ENCODE peak calls at places on chromosomes 5 and 9, in six cellular contexts. R, S, G, F, H and D are unnamed samples.

GRCh38 chr9:93308158-93308602 is 124.2 kb downstream of the WNK2 start:
- DNase-seq in R (no peak), S (peak), G (no peak), F (no peak), H (no peak), D (no peak)

GRCh38 chr5:6419340-6419852 is 29.3 kb upstream of the UBE2QL1 start:
- DNase-seq in R (peak), S (no peak), G (peak), F (no peak), H (no peak), D (peak)

GRCh38 chr5:16617272-16617973 is 626 bp upstream of the RETREG1 start:
- DNase-seq in R (no peak), S (no peak), G (peak), F (peak), H (peak), D (no peak)

GRCh38 chr5:126192226-126192625 is 231.0 kb upstream of the GRAMD2B start:
- DNase-seq in R (peak), S (no peak), G (no peak), F (no peak), H (no peak), D (no peak)

GRCh38 chr5:75281716-75282465 is 45.2 kb upstream of the ANKRD31 start:
- DNase-seq in R (peak), S (no peak), G (no peak), F (no peak), H (no peak), D (peak)

GRCh38 chr9:74821636-74822035 is 66.1 kb downstream of the TRPM6 start:
- DNase-seq in R (no peak), S (no peak), G (no peak), F (no peak), H (no peak), D (no peak)

GRCh38 chr5:154523104-154523503 is 45.1 kb upstream of the HAND1 start:
- DNase-seq in R (no peak), S (no peak), G (no peak), F (no peak), H (no peak), D (no peak)

GRCh38 chr9:94973491-94973941 is 247.0 kb downstream of the AOPEP start:
- DNase-seq in R (peak), S (no peak), G (no peak), F (no peak), H (no peak), D (no peak)

GRCh38 chr9:132622144-132622543 is 39.7 kb downstream of the BARHL1 start:
- DNase-seq in R (peak), S (no peak), G (no peak), F (no peak), H (no peak), D (peak)

GRCh38 chr9:121885345-121885901 is 207.7 kb downstream of the TTLL11 start:
- DNase-seq in R (peak), S (no peak), G (no peak), F (no peak), H (no peak), D (peak)

GRCh38 chr5:141869514-141869913 is 8.7 kb downstream of the PCDH1 start:
- DNase-seq in R (no peak), S (no peak), G (no peak), F (peak), H (no peak), D (no peak)

GRCh38 chr5:435961-436640 is 6.9 kb upstream of the EXOC3 start:
- DNase-seq in R (no peak), S (no peak), G (no peak), F (no peak), H (no peak), D (no peak)
- TF ChIP-seq CTCF in R (peak), S (peak), G (no peak), F (no peak), H (no peak), D (peak)

GRCh38 chr5:156475831-156476551 is 149.0 kb downstream of the SGCD start:
- DNase-seq in R (peak), S (no peak), G (peak), F (peak), H (no peak), D (peak)
- TF ChIP-seq CTCF in R (no peak), S (peak), G (no peak), F (no peak), H (no peak), D (no peak)

GRCh38 chr5:135745897-135746500 is 88.5 kb upstream of the SLC25A48 start:
- DNase-seq in R (no peak), S (peak), G (no peak), F (no peak), H (no peak), D (no peak)

GRCh38 chr5:135747824-135748223 is 86.6 kb upstream of the SLC25A48 start:
- DNase-seq in R (no peak), S (peak), G (no peak), F (no peak), H (no peak), D (no peak)

GRCh38 chr5:135753990-135754389 is 80.5 kb upstream of the SLC25A48 start:
- DNase-seq in R (no peak), S (peak), G (no peak), F (no peak), H (no peak), D (no peak)

DNA sequence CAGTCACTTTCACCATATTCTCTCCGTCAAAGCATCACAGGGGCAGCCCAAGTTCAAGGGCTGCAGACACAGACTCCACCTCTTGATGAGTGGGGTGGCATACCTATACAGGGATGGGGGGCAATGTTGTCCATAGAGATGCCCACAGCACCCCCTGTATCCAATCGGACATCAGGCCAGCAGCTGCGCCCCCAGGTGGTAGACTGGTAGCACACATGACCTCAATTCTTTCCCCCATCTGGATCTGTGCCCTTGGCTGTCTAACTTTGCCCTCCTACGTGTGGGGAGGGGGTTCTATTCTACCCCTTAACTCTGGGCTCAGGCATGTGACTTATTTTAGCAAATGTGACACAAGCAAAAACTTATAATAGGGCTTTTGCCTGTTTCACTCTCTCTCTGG is 84.0 kb upstream of the SLC25A48 start:
- DNase-seq in R (no peak), S (peak), G (no peak), F (no peak), H (no peak), D (no peak)
- TF ChIP-seq CTCF in R (no peak), S (no peak), G (no peak), F (no peak), H (no peak), D (peak)

GRCh38 chr5:52582313-52582712 is 205.4 kb upstream of the ITGA1 start:
- DNase-seq in R (no peak), S (no peak), G (no peak), F (no peak), H (no peak), D (no peak)
- TF ChIP-seq CTCF in R (no peak), S (no peak), G (no peak), F (no peak), H (no peak), D (peak)

DNA sequence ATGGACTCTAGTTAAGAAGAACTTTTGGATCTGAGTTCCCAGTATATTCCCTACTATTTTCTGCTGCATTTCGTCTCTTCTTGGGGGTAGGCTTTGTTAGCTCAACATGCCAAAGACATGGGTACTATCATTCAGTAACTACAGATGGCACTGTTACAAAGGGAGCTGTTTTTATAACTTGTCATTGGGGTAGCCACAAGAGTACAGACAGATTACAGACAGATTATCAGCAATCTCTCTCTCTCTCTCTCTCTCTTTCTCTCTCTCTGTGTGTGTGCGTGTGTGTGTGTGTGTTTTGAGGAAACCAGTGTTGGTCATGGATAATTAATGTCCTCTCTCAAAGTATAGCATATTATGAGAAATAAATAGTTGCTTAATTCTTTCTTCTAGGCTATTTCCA is 116.1 kb downstream of the WDR70 start:
- DNase-seq in R (peak), S (no peak), G (no peak), F (no peak), H (no peak), D (peak)
- TF ChIP-seq CTCF in R (no peak), S (peak), G (no peak), F (peak), H (no peak), D (peak)

DNA sequence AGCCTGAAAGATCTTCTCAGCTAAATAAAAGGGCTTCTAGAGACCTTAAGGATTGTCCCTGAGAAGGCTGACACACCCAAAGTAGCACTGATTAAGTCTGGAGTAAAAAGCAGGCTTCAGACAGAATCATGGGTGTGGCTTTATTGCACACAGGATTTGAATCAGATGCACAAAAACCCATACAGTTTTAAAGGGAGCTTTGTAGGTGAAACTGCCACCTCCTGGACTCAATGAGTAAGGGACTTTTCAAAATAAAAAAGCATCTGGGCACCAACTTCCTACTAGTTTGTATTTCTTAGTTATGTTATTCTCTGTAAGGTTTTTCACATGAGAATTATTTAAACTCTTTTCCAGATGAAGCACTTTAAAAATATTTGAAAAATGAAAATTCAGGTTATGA is 129.4 kb downstream of the EDIL3 start:
- DNase-seq in R (peak), S (no peak), G (no peak), F (no peak), H (no peak), D (no peak)
- TF ChIP-seq CTCF in R (peak), S (peak), G (no peak), F (no peak), H (no peak), D (peak)

GRCh38 chr5:139385061-139385889 is 2.2 kb upstream of the SLC23A1 start:
- DNase-seq in R (no peak), S (no peak), G (no peak), F (no peak), H (no peak), D (no peak)
- TF ChIP-seq CTCF in R (no peak), S (no peak), G (peak), F (peak), H (no peak), D (no peak)

GRCh38 chr5:14893351-14893750 is 21.8 kb upstream of the ANKH start:
- DNase-seq in R (no peak), S (no peak), G (no peak), F (no peak), H (no peak), D (no peak)

GRCh38 chr5:14894748-14895147 is 23.2 kb upstream of the ANKH start:
- DNase-seq in R (no peak), S (no peak), G (no peak), F (no peak), H (no peak), D (no peak)

GRCh38 chr5:14896091-14896490 is 24.5 kb upstream of the ANKH start:
- DNase-seq in R (no peak), S (no peak), G (no peak), F (no peak), H (no peak), D (no peak)

GRCh38 chr5:14900661-14901461 is 29.3 kb upstream of the ANKH start:
- DNase-seq in R (peak), S (no peak), G (peak), F (peak), H (no peak), D (peak)

DNA sequence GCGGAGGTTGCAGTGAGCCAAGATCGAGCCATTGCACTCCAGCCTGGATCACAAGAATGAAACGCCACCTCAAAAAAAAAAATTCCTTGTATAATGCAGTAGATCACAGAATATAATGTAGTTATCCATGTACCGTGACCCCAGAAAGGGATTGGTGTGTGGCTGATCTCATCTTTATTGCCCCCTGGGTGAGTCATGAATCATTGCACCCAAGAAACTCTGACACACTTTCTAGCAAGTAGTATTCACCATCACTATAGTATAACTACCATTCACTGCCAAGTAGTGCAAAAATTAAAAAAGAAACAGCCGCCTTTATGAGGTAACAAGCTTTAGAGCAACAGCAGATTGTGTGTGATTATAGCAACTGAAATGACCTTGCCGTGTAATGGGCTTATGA is 23.7 kb upstream of the ANKH start:
- DNase-seq in R (no peak), S (no peak), G (no peak), F (no peak), H (no peak), D (no peak)
- TF ChIP-seq CTCF in R (no peak), S (no peak), G (no peak), F (no peak), H (no peak), D (no peak)

GRCh38 chr5:129460121-129460950 is at the start of gene ADAMTS19:
- DNase-seq in R (peak), S (no peak), G (peak), F (peak), H (no peak), D (no peak)

GRCh38 chr5:129465945-129466344 is 5.8 kb downstream of the ADAMTS19 start:
- DNase-seq in R (no peak), S (no peak), G (no peak), F (no peak), H (no peak), D (no peak)

GRCh38 chr5:129459485-129460120 is 495 bp upstream of the ADAMTS19 start:
- DNase-seq in R (peak), S (peak), G (peak), F (peak), H (no peak), D (no peak)

GRCh38 chr5:129461816-129462396 is 1.8 kb downstream of the ADAMTS19 start:
- DNase-seq in R (no peak), S (no peak), G (no peak), F (no peak), H (no peak), D (no peak)

DNA sequence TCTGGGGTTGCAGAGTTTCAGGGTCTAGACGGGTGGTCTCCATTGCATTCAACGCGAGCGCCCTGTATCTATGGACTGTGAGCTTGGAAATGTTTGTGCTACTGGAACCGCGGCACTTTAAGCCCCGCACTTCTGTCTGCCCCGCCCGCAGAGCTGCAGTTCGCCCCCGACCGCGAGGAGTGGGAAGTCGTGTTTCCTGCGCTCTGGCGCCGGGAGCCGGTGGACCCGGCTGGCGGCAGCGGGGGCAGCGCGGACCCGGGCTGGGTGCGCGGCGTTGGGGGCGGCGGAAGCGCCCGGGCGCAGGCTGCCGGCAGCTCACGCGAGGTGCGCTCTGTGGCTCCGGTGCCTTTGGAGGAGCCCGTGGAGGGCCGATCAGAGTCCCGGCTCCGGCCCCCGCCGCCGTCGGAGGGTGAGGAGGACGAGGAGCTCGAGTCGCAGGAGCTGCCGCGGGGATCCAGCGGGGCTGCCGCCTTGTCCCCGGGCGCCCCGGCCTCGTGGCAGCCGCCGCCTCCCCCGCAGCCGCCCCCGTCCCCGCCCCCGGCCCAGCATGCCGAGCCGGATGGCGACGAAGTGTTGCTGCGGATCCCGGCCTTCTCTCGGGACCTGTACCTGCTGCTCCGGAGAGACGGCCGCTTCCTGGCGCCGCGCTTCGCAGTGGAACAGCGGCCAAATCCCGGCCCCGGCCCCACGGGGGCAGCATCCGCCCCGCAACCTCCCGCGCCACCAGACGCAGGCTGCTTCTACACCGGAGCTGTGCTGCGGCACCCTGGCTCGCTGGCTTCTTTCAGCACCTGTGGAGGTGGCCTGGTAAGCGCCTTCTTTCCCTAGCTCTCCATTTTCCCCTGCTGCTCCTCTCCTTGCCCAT is 1.1 kb downstream of the ADAMTS19 start:
- DNase-seq in R (peak), S (no peak), G (peak), F (peak), H (no peak), D (no peak)
- TF ChIP-seq CTCF in R (no peak), S (peak), G (no peak), F (peak), H (no peak), D (no peak)

DNA sequence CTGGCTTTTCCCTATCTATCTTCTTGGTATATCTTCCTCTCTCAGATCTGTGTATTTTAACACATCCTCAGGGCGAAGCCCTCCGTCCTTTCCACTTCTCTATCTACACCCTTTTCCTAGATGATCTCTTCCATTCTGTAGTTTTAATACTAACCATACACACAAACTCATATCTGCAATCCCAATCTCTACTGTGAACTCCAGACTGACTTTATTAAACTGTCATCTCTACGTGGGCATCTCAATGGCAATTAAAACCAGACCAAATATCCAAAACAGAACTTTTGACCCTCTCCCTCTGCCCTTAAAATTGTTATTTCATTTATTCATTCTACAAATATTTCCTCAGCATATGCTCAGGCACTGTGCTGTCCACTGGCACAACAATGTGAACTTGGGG is 7.1 kb downstream of the FNIP1 start:
- DNase-seq in R (no peak), S (no peak), G (no peak), F (no peak), H (no peak), D (no peak)
- TF ChIP-seq CTCF in R (no peak), S (no peak), G (no peak), F (no peak), H (no peak), D (no peak)